ENCODE peak calls at places on chromosome 4, in five cellular contexts. G, C, U, P and O are unnamed samples.

GRCh38 chr4:186931519-186931918 is 207.9 kb upstream of the FAT1 start:
- DNase-seq in G (peak; percentile 60), C (no peak), U (no peak), P (peak; percentile 76), O (no peak)

GRCh38 chr4:26609868-26610267 is 26.0 kb downstream of the TBC1D19 start:
- DNase-seq in G (no peak), C (no peak), U (no peak), P (no peak), O (no peak)

GRCh38 chr4:10205223-10205622 is 88.6 kb upstream of the WDR1 start:
- DNase-seq in G (peak; percentile 29), C (no peak), U (no peak), P (peak; percentile 86), O (no peak)

GRCh38 chr4:28167411-28167810 is 1306.8 kb downstream of the STIM2 start:
- DNase-seq in G (no peak), C (no peak), U (no peak), P (no peak), O (no peak)

GRCh38 chr4:177012918-177013545 is 220.3 kb upstream of the VEGFC start:
- DNase-seq in G (no peak), C (no peak), U (no peak), P (peak; percentile 48), O (no peak)

GRCh38 chr4:128868758-128869157 is 59.3 kb downstream of the JADE1 start:
- DNase-seq in G (peak; percentile 42), C (no peak), U (no peak), P (no peak), O (no peak)

GRCh38 chr4:38162240-38162784 is 202.1 kb downstream of the PTTG2 start:
- DNase-seq in G (peak; percentile 87), C (peak; percentile 57), U (no peak), P (peak; percentile 84), O (no peak)

GRCh38 chr4:143667461-143667860 is 33.0 kb downstream of the FREM3 start:
- DNase-seq in G (peak; percentile 1), C (no peak), U (no peak), P (no peak), O (no peak)

GRCh38 chr4:106266201-106266600 is 49.8 kb downstream of the TBCK start:
- DNase-seq in G (no peak), C (peak; percentile 3), U (no peak), P (peak; percentile 70), O (no peak)

GRCh38 chr4:19039816-19040215 is 1018.3 kb upstream of the LCORL start:
- DNase-seq in G (no peak), C (no peak), U (no peak), P (no peak), O (no peak)

GRCh38 chr4:72340803-72341431 is 228.1 kb downstream of the ADAMTS3 start:
- DNase-seq in G (no peak), C (no peak), U (no peak), P (no peak), O (no peak)

GRCh38 chr4:80202784-80203553 is 5.7 kb downstream of the PRDM8 start:
- DNase-seq in G (no peak), C (no peak), U (peak; percentile 40), P (no peak), O (no peak)

GRCh38 chr4:159551268-159551667 is 448.4 kb downstream of the RAPGEF2 start:
- DNase-seq in G (no peak), C (no peak), U (no peak), P (no peak), O (no peak)

GRCh38 chr4:140049024-140049923 is 104.7 kb downstream of the MAML3 start:
- DNase-seq in G (peak; percentile 23), C (peak; percentile 39), U (peak; percentile 3), P (peak; percentile 41), O (no peak)

GRCh38 chr4:7785017-7785416 is 154.6 kb downstream of the AFAP1 start:
- DNase-seq in G (peak; percentile 57), C (no peak), U (no peak), P (no peak), O (no peak)